ENCODE peak calls at places on chromosomes 7 and 10, in seven cellular contexts. One of them, this sample, is unnamed.

GRCh38 chr7:139680676-139681462 is 96.9 kb downstream of the HIPK2 start:
- DNase-seq in RPMI7951: peak
- DNase-seq in GM04503: peak
- DNase-seq in ovary: no peak
- DNase-seq in lower leg skin: no peak
- DNase-seq in iPS-NIHi11: no peak
- DNase-seq in activated T-helper 9 cell treated with anti-CD3 and anti-CD28 coated beads, Interleukin-2, amount 50 U/mL, for 16 hours: peak
- DNase-seq in this sample: peak

GRCh38 chr10:77160679-77161078 is 476.9 kb downstream of the KCNMA1 start:
- DNase-seq in lower leg skin: no peak
- DNase-seq in ovary: no peak
- DNase-seq in iPS-NIHi11: no peak
- DNase-seq in activated T-helper 9 cell treated with anti-CD3 and anti-CD28 coated beads, Interleukin-2, amount 50 U/mL, for 16 hours: no peak
- DNase-seq in GM04503: peak
- DNase-seq in RPMI7951: peak
- DNase-seq in this sample: no peak

GRCh38 chr10:21170216-21170615 is 273.1 kb upstream of the NEBL start:
- DNase-seq in iPS-NIHi11: no peak
- DNase-seq in lower leg skin: no peak
- DNase-seq in GM04503: no peak
- DNase-seq in RPMI7951: no peak
- DNase-seq in activated T-helper 9 cell treated with anti-CD3 and anti-CD28 coated beads, Interleukin-2, amount 50 U/mL, for 16 hours: no peak
- DNase-seq in ovary: no peak
- DNase-seq in this sample: no peak

GRCh38 chr10:124249812-124250432 is 156.5 kb upstream of the CHST15 start:
- DNase-seq in activated T-helper 9 cell treated with anti-CD3 and anti-CD28 coated beads, Interleukin-2, amount 50 U/mL, for 16 hours: no peak
- DNase-seq in GM04503: no peak
- DNase-seq in iPS-NIHi11: peak
- DNase-seq in lower leg skin: peak
- DNase-seq in ovary: no peak
- DNase-seq in RPMI7951: no peak
- DNase-seq in this sample: no peak

GRCh38 chr7:84524714-84525694 is 330.4 kb upstream of the SEMA3A start:
- DNase-seq in RPMI7951: no peak
- DNase-seq in ovary: no peak
- DNase-seq in iPS-NIHi11: no peak
- DNase-seq in lower leg skin: no peak
- DNase-seq in activated T-helper 9 cell treated with anti-CD3 and anti-CD28 coated beads, Interleukin-2, amount 50 U/mL, for 16 hours: no peak
- DNase-seq in GM04503: peak
- DNase-seq in this sample: no peak

GRCh38 chr10:79260803-79261740 is 86.2 kb upstream of the PPIF start:
- DNase-seq in iPS-NIHi11: peak
- DNase-seq in ovary: peak
- DNase-seq in GM04503: no peak
- DNase-seq in lower leg skin: no peak
- DNase-seq in activated T-helper 9 cell treated with anti-CD3 and anti-CD28 coated beads, Interleukin-2, amount 50 U/mL, for 16 hours: no peak
- DNase-seq in RPMI7951: no peak
- DNase-seq in this sample: peak

GRCh38 chr10:98456043-98456570 is 9.4 kb upstream of the HPS1 start:
- DNase-seq in iPS-NIHi11: no peak
- DNase-seq in RPMI7951: no peak
- DNase-seq in ovary: no peak
- DNase-seq in lower leg skin: no peak
- DNase-seq in GM04503: no peak
- DNase-seq in activated T-helper 9 cell treated with anti-CD3 and anti-CD28 coated beads, Interleukin-2, amount 50 U/mL, for 16 hours: no peak
- DNase-seq in this sample: no peak

GRCh38 chr10:60123668-60124067 is 217.3 kb upstream of the CCDC6 start:
- DNase-seq in RPMI7951: no peak
- DNase-seq in ovary: no peak
- DNase-seq in lower leg skin: no peak
- DNase-seq in GM04503: no peak
- DNase-seq in iPS-NIHi11: no peak
- DNase-seq in activated T-helper 9 cell treated with anti-CD3 and anti-CD28 coated beads, Interleukin-2, amount 50 U/mL, for 16 hours: no peak
- DNase-seq in this sample: no peak

GRCh38 chr10:21497177-21497807 is 28.2 kb downstream of the SKIDA1 start:
- DNase-seq in ovary: peak
- DNase-seq in iPS-NIHi11: peak
- DNase-seq in RPMI7951: peak
- DNase-seq in GM04503: no peak
- DNase-seq in lower leg skin: peak
- DNase-seq in activated T-helper 9 cell treated with anti-CD3 and anti-CD28 coated beads, Interleukin-2, amount 50 U/mL, for 16 hours: no peak
- DNase-seq in this sample: peak

GRCh38 chr10:72274730-72275350 is 1.1 kb downstream of the DDIT4 start:
- DNase-seq in iPS-NIHi11: peak
- DNase-seq in activated T-helper 9 cell treated with anti-CD3 and anti-CD28 coated beads, Interleukin-2, amount 50 U/mL, for 16 hours: peak
- DNase-seq in ovary: peak
- DNase-seq in lower leg skin: peak
- DNase-seq in RPMI7951: peak
- DNase-seq in GM04503: no peak
- DNase-seq in this sample: peak

GRCh38 chr7:150367677-150368097 is 935 bp upstream of the REPIN1 start:
- DNase-seq in RPMI7951: no peak
- DNase-seq in GM04503: no peak
- DNase-seq in activated T-helper 9 cell treated with anti-CD3 and anti-CD28 coated beads, Interleukin-2, amount 50 U/mL, for 16 hours: no peak
- DNase-seq in iPS-NIHi11: peak
- DNase-seq in ovary: no peak
- DNase-seq in lower leg skin: no peak
- DNase-seq in this sample: no peak

GRCh38 chr10:128286413-128287097 is 160.3 kb upstream of the MKI67 start:
- DNase-seq in RPMI7951: no peak
- DNase-seq in iPS-NIHi11: peak
- DNase-seq in lower leg skin: no peak
- DNase-seq in activated T-helper 9 cell treated with anti-CD3 and anti-CD28 coated beads, Interleukin-2, amount 50 U/mL, for 16 hours: no peak
- DNase-seq in GM04503: no peak
- DNase-seq in ovary: no peak
- DNase-seq in this sample: no peak

GRCh38 chr10:103254538-103255325 is 9.0 kb downstream of the RPEL1 start:
- DNase-seq in GM04503: no peak
- DNase-seq in activated T-helper 9 cell treated with anti-CD3 and anti-CD28 coated beads, Interleukin-2, amount 50 U/mL, for 16 hours: no peak
- DNase-seq in ovary: no peak
- DNase-seq in iPS-NIHi11: no peak
- DNase-seq in lower leg skin: no peak
- DNase-seq in RPMI7951: peak
- DNase-seq in this sample: no peak

This sample was measured in left ventricle myocardium superior.